ENCODE peak calls at places on chromosomes 5 and 9, in eight cellular contexts. V is GM20000, U is testis, F is heart right ventricle, O is Calu3, T is pancreas, K is AG04450, M is cardiac muscle cell. D is an unnamed sample.

GRCh38 chr9:99039388-99040182 is 65.3 kb upstream of the TGFBR1 start:
- DNase-seq in V (no peak), U (no peak), F (no peak), O (no peak), T (no peak), K (no peak), M (no peak), D (no peak)

GRCh38 chr5:78050888-78051287 is 243.6 kb downstream of the AP3B1 start:
- DNase-seq in V (no peak), U (no peak), F (no peak), O (no peak), T (no peak), K (peak; percentile 0), M (peak; percentile 35), D (no peak)

GRCh38 chr9:95580812-95581761 is 64.3 kb upstream of the PTCH1 start:
- DNase-seq in V (no peak), U (no peak), F (no peak), O (no peak), T (no peak), K (no peak), M (no peak), D (no peak)

GRCh38 chr5:158958048-158958994 is 141.4 kb downstream of the EBF1 start:
- DNase-seq in V (peak; percentile 38), U (no peak), F (no peak), O (no peak), T (no peak), K (no peak), M (no peak), D (no peak)

GRCh38 chr5:42626462-42626861 is 130.2 kb upstream of the CCDC152 start:
- DNase-seq in V (no peak), U (no peak), F (no peak), O (no peak), T (no peak), K (no peak), M (no peak), D (no peak)

GRCh38 chr5:13660072-13660471 is 284.4 kb downstream of the DNAH5 start:
- DNase-seq in V (no peak), U (no peak), F (no peak), O (no peak), T (no peak), K (no peak), M (no peak), D (no peak)

GRCh38 chr9:114430443-114430842 is 42.7 kb upstream of the AKNA start:
- DNase-seq in V (no peak), U (no peak), F (no peak), O (no peak), T (no peak), K (no peak), M (no peak), D (no peak)

GRCh38 chr5:177113566-177114424 is 19.8 kb upstream of the NSD1 start:
- DNase-seq in V (peak; percentile 94), U (peak; percentile 86), F (peak; percentile 71), O (peak; percentile 85), T (peak; percentile 76), K (no peak), M (peak; percentile 81), D (peak; percentile 73)

DNA sequence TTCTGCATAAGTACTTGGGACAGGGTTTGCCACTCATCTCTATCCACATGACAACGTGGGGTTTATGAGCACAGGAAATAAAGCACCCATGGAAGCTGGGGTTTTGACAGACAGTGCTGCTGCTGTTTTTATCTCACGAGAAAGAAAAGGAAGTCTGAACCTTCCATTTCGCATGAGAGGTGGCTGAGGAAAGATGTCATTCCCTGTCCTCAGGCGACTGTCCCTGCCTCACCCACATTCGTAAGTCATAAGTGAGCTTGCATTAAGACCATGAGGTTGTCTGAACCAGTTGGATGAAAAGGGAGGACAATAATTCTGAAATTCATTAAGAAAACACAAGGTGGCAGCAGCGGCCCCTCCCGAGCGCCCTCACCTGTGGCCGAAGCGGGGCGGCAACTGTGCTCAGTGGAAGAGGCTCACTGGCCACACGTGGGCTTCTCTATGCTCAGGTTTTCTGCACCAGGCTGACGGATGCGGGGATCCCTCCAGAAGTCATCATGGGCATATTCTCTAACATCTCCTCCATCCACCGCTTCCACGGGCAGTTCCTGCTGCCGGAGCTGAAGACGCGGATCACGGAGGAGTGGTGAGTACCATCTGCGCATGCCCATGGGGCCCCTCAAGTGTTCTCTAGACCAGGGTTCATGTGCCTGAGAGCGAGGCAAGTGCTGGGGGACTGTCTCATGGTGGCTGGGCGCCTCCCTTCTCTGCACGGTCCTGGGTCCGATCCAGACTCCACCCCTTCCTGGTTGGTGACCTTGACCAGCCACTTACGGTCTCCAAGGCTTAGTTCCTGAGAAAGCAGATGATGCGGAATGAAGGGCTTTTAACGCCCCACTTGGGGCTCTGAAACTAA is 54.7 kb upstream of the SUSD3 start:
- DNase-seq in V (peak; percentile 75), U (peak; percentile 86), F (peak; percentile 44), O (peak; percentile 77), T (peak; percentile 84), K (peak; percentile 1), M (peak; percentile 60), D (no peak)
- TF ChIP-seq CTCF in V (no peak), U (peak; percentile 70), F (peak; percentile 50), O (peak; percentile 53), T (peak; percentile 61), K (peak; percentile 69), M (peak; percentile 70), D (no peak)

GRCh38 chr9:120878188-120879130 is 1.5 kb upstream of the PHF19 start:
- DNase-seq in V (no peak), U (no peak), F (no peak), O (no peak), T (no peak), K (no peak), M (no peak), D (no peak)

GRCh38 chr9:120875643-120875953 is 1.4 kb downstream of the PHF19 start:
- DNase-seq in V (no peak), U (no peak), F (no peak), O (no peak), T (no peak), K (no peak), M (no peak), D (no peak)

GRCh38 chr9:120876842-120877240 is at the start of gene PHF19:
- DNase-seq in V (no peak), U (no peak), F (peak; percentile 33), O (no peak), T (no peak), K (no peak), M (peak; percentile 49), D (no peak)

GRCh38 chr9:120875954-120876841 is 790 bp downstream of the PHF19 start:
- DNase-seq in V (peak; percentile 98), U (peak; percentile 79), F (peak; percentile 82), O (peak; percentile 86), T (peak; percentile 81), K (no peak), M (peak; percentile 85), D (peak; percentile 66)

DNA sequence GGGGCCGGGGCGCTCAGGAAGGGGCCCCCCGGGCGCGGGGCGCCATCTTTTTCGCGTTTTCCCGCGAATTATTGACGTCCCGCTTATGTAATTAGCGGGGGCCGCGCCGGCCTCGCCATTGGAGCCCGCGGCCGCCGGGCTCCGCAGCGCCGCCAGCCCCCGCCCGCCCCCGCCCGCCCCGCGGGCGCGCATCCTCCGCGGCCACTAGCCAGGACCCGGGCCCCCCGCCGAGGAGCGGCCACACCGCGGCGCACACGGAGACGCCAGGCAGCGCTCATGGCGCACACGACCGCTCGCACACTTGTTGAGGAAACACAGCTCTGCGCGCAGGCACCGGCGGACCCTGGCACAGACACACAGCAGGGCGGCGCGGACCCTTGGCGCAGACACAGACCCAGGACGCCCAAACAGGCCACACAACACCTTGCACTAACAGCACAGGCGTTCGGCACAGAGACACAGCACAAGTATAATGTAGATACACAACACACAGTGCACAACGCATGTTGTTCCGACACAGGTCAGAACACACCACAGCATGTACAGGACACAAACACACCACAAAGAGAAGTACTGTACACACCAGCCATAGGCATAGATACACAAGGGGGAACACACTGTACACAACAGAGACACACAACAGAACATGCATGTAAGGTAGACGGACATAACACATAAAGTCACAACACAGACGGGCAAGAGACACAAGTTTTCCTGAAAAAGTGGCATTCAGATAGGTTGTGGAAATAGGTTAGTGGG is 467 bp upstream of the PHF19 start:
- DNase-seq in V (peak; percentile 91), U (peak; percentile 70), F (peak; percentile 59), O (peak; percentile 68), T (peak; percentile 83), K (no peak), M (peak; percentile 66), D (peak; percentile 56)
- TF ChIP-seq CTCF in V (peak; percentile 16), U (no peak), F (no peak), O (no peak), T (no peak), K (peak; percentile 17), M (no peak), D (no peak)

GRCh38 chr9:36142510-36143161 is 6.1 kb downstream of the GLIPR2 start:
- DNase-seq in V (peak; percentile 43), U (no peak), F (no peak), O (no peak), T (no peak), K (no peak), M (no peak), D (no peak)

GRCh38 chr9:36140086-36141084 is 3.9 kb downstream of the GLIPR2 start:
- DNase-seq in V (peak; percentile 28), U (no peak), F (no peak), O (no peak), T (no peak), K (no peak), M (no peak), D (no peak)

GRCh38 chr9:36143242-36143641 is 6.7 kb downstream of the GLIPR2 start:
- DNase-seq in V (no peak), U (no peak), F (no peak), O (no peak), T (no peak), K (no peak), M (no peak), D (no peak)

GRCh38 chr9:36141761-36142160 is 5.2 kb downstream of the GLIPR2 start:
- DNase-seq in V (no peak), U (no peak), F (no peak), O (no peak), T (no peak), K (no peak), M (no peak), D (no peak)

DNA sequence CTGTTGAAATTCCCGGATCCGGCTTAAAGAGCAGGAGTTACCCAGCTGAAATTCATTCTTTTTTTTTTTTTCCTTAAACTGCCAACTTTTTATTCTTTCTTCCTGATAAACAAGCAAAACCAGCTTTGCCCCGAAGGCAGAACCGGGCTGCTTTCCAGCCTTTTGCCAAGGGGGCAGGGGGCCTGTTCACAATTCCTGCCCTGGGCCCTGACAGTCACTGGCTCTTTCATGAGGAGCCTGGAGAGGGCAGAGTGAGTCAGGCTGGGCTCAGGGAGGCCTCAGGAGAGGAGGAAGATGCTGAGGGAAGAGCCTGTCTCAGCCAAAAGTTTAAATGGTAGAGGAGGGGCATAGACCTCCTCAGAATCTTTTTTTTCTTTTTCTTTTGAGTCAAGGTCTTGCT is 4.8 kb downstream of the GLIPR2 start:
- DNase-seq in V (no peak), U (peak; percentile 49), F (no peak), O (no peak), T (no peak), K (no peak), M (peak; percentile 44), D (no peak)
- TF ChIP-seq CTCF in V (no peak), U (no peak), F (no peak), O (no peak), T (no peak), K (peak; percentile 27), M (peak; percentile 48), D (no peak)

DNA sequence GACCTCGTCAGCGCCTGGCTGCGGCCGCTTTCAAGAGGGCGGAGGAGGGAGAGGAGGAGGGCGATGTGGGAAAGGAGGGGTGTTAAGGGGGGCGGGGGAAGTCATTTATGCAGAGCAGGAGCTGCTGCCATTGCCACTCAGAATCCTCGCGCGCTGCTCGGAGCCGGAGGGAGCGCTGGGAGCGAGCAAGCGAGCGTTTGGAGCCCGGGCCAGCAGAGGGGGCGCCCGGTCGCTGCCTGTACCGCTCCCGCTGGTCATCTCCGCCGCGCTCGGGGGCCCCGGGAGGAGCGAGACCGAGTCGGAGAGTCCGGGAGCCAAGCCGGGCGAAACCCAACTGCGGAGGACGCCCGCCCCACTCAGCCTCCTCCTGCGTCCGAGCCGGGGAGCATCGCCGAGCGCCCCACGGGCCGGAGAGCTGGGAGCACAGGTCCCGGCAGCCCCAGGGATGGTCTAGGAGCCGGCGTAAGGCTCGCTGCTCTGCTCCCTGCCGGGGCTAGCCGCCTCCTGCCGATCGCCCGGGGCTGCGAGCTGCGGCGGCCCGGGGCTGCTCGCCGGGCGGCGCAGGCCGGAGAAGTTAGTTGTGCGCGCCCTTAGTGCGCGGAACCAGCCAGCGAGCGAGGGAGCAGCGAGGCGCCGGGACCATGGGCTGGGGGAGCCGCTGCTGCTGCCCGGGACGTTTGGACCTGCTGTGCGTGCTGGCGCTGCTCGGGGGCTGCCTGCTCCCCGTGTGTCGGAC is at the start of gene PCSK5:
- DNase-seq in V (peak; percentile 74), U (peak; percentile 97), F (peak; percentile 94), O (peak; percentile 88), T (peak; percentile 92), K (peak; percentile 73), M (peak; percentile 98), D (peak; percentile 19)
- TF ChIP-seq CTCF in V (no peak), U (no peak), F (no peak), O (no peak), T (peak; percentile 15), K (peak; percentile 35), M (peak; percentile 40), D (no peak)